ENCODE peak calls at places on chromosomes 6 and 20, in five cellular contexts. X is HL-60, A is GM12878, U is BE2C, M is WTC11. H is an unnamed sample.

GRCh38 chr20:35607003-35607735 is 8.5 kb upstream of the SPAG4 start:
- DNase-seq in A (no peak), U (no peak), M (no peak), X (no peak), H (no peak)

GRCh38 chr6:18022398-18023231 is 35.2 kb upstream of the KIF13A start:
- DNase-seq in A (no peak), M (peak; percentile 55), X (no peak), U (no peak), H (no peak)

GRCh38 chr20:25402583-25402982 is 4.9 kb upstream of the GINS1 start:
- DNase-seq in M (peak; percentile 19), X (no peak), A (no peak), U (no peak), H (no peak)

GRCh38 chr6:11217360-11218076 is 14.9 kb downstream of the NEDD9 start:
- DNase-seq in M (no peak), U (no peak), A (peak; percentile 17), X (no peak), H (no peak)

GRCh38 chr20:51893723-51894122 is 91.4 kb upstream of the SALL4 start:
- DNase-seq in U (no peak), A (no peak), M (no peak), X (no peak), H (no peak)

GRCh38 chr20:50083034-50083433 is 29.9 kb downstream of the UBE2V1 start:
- DNase-seq in U (no peak), X (no peak), M (no peak), A (no peak), H (no peak)

GRCh38 chr6:82612475-82612874 is 248.9 kb downstream of the TPBG start:
- DNase-seq in M (no peak), U (no peak), X (no peak), A (no peak), H (no peak)

GRCh38 chr6:54255881-54256280 is 52.4 kb upstream of the TINAG start:
- DNase-seq in M (no peak), U (no peak), A (no peak), X (no peak), H (no peak)

GRCh38 chr6:135871878-135872277 is 20.4 kb downstream of the PDE7B start:
- DNase-seq in A (no peak), U (no peak), X (no peak), M (no peak), H (no peak)

GRCh38 chr20:34420975-34421374 is 57.9 kb downstream of the ITCH start:
- DNase-seq in M (no peak), A (no peak), X (no peak), U (no peak), H (no peak)

GRCh38 chr20:40471261-40471629 is 217.8 kb downstream of the MAFB start:
- DNase-seq in A (no peak), M (peak; percentile 47), X (no peak), U (peak; percentile 14), H (no peak)
- TF ChIP-seq CTCF in A (no peak), M (no peak), X (no peak), U (peak; percentile 24), H (peak; percentile 37)

DNA sequence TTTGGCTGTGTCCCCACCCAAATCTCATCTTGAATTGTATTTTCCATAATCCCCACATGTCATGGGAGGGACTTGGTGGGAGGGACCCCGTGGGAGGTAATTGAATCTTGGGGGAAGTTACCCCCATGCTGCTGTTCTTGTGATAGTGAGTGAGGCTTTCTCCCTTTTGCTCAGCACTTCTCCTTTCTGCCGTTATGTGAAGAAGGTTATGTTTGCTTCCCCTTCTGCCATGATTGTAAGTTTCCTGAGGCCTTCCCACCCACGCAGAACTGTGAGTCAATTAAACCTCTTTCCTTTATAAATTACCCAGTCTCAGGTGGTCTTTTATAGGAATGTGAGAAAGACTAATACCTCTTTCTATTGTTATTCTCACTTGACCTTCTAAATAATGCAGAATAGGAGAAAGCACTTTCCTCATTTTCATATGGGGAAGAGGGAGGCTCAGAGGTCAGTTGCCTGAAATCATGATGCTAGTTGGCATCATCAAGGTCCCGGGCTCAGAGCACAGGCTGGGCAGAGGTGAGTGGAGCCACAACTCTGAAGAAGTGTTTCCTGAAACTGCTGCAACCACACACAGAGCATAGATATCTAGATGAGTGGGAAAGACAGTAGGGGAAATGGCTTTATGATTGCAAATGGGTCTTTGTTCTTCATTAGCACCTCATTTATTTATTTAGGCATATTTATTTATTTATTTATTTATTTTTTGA is 191.0 kb downstream of the QKI start:
- DNase-seq in U (no peak), X (no peak), A (no peak), M (no peak), H (no peak)
- TF ChIP-seq CTCF in U (no peak), X (no peak), A (no peak), M (no peak), H (no peak)

GRCh38 chr20:46715292-46715756 is 5.9 kb downstream of the SLC2A10 start:
- DNase-seq in U (no peak), A (no peak), X (no peak), M (peak; percentile 56), H (no peak)
- TF ChIP-seq CTCF in U (no peak), A (no peak), X (no peak), M (no peak), H (no peak)

DNA sequence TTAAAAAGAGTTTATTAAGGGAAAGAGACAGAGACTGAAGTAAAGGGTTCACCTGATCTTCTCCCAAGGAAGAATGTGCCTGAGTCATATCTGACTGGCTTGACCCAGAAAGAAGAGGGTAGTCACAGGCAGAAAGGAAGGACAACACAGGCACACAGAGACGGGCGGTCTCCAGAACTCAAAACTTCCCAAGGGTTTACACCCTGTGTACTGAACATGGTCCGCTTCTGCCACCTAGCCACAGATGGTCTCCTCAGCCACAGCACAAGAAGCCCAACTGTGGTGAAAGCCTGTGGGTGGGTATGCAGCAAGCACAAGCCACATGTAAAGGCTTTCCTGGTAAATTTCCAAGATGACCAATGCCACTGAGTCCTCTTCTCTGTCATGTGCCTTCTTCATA is 17.2 kb downstream of the UNC5CL start:
- DNase-seq in A (no peak), X (no peak), M (peak; percentile 29), U (peak; percentile 59), H (no peak)
- TF ChIP-seq CTCF in A (no peak), X (no peak), M (no peak), U (peak; percentile 47), H (no peak)

DNA sequence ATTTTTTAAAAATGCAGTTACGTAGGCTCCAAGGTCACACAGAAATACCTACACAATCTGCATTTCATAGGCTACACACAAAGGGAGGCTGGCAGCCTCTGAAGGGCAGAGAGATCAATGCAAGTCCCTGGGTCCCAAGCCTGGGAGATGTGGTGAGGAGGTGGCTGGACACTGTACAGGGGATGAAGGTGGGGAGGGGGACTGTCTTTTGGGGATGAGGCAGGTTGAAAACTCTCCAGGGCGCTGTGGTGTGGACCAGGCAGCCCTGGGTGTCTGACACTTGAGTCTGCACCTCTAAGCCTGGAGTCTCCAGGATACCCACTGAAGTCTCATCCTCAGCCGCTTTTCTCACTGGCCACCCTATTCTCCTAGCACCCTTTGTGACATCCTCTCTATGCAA is 24.5 kb downstream of the TXNDC5 start:
- DNase-seq in A (no peak), X (no peak), U (no peak), M (no peak), H (no peak)
- TF ChIP-seq CTCF in A (no peak), X (no peak), U (no peak), M (no peak), H (no peak)